ENCODE peak calls at places on chromosomes 6 and 20, in six cellular contexts. Z is HFFc6; I is activated CD4-positive, alpha-beta T cell treated with anti-CD3 and anti-CD28 coated beads, Interleukin-2, amount 10 ng/mL, durations not matched to agents 7 days and 5 days; U is naive thymus-derived CD8-positive, alpha-beta T cell; K is SHP77; Y is activated CD4-positive, CD25-positive, alpha-beta regulatory T cell. F is an unnamed sample.
A peak's percentile ranks its signal among the peaks of the same experiment; 100 is the strongest.

GRCh38 chr6:123604067-123604466 is 32.7 kb downstream of the TRDN start:
- DNase-seq in Z (no peak), I (no peak), U (no peak), K (no peak), Y (no peak), F (no peak)

GRCh38 chr6:165988306-165988756 is 179.3 kb downstream of the TBXT start:
- DNase-seq in Z (no peak), I (no peak), U (no peak), K (no peak), Y (no peak), F (no peak)

GRCh38 chr6:33008944-33009861 is at the start of gene HLA-DOA:
- DNase-seq in Z (no peak), I (peak; percentile 49), U (peak; percentile 77), K (no peak), Y (no peak), F (no peak)

GRCh38 chr6:33428219-33428890 is 8.5 kb downstream of the SYNGAP1 start:
- DNase-seq in Z (peak; percentile 34), I (peak; percentile 45), U (peak; percentile 56), K (peak; percentile 54), Y (no peak), F (no peak)

GRCh38 chr20:47546184-47547033 is 44.7 kb downstream of the NCOA3 start:
- DNase-seq in Z (peak; percentile 91), I (no peak), U (no peak), K (no peak), Y (no peak), F (no peak)

GRCh38 chr6:89048286-89048923 is 32.1 kb upstream of the PNRC1 start:
- DNase-seq in Z (no peak), I (no peak), U (no peak), K (no peak), Y (no peak), F (no peak)

GRCh38 chr6:111012143-111012452 is 30.3 kb downstream of the RPF2 start:
- DNase-seq in Z (no peak), I (no peak), U (no peak), K (no peak), Y (no peak), F (no peak)

GRCh38 chr6:113560376-113560775 is 296.8 kb upstream of the MARCKS start:
- DNase-seq in Z (peak; percentile 37), I (no peak), U (no peak), K (no peak), Y (no peak), F (no peak)

GRCh38 chr6:31620586-31621319 is at the start of gene PRRC2A:
- DNase-seq in Z (no peak), I (peak; percentile 80), U (no peak), K (peak; percentile 79), Y (peak; percentile 99), F (no peak)

GRCh38 chr6:28401172-28401571 is 1.6 kb upstream of the ZSCAN12 start:
- DNase-seq in Z (no peak), I (no peak), U (no peak), K (no peak), Y (no peak), F (peak; percentile 33)

GRCh38 chr20:55793986-55794385 is 211.3 kb downstream of the CBLN4 start:
- DNase-seq in Z (no peak), I (no peak), U (no peak), K (no peak), Y (no peak), F (no peak)